ENCODE peak calls at places on chromosomes 13 and 19, in four cellular contexts. V, I, P and X are unnamed samples.

GRCh38 chr19:10912619-10913018 is 15.8 kb downstream of the YIPF2 start:
- DNase-seq in V (no peak), I (no peak), P (peak), X (no peak)

GRCh38 chr13:49488563-49488962 is 7.2 kb upstream of the PHF11 start:
- DNase-seq in V (no peak), I (no peak), P (no peak), X (no peak)

GRCh38 chr19:36207605-36208252 is 6.7 kb downstream of the ZNF565 start:
- DNase-seq in V (no peak), I (no peak), P (no peak), X (no peak)

GRCh38 chr19:38686530-38686888 is 39.1 kb downstream of the ACTN4 start:
- DNase-seq in V (peak), I (no peak), P (no peak), X (no peak)

GRCh38 chr19:18895828-18896341 is at the start of gene CERS1:
- DNase-seq in V (no peak), I (no peak), P (no peak), X (no peak)

GRCh38 chr13:32252812-32253440 is 62.2 kb downstream of the ZAR1L start:
- DNase-seq in V (no peak), I (no peak), P (no peak), X (no peak)

GRCh38 chr13:82878536-82878935 is 1003.7 kb downstream of the SLITRK1 start:
- DNase-seq in V (no peak), I (no peak), P (no peak), X (no peak)

GRCh38 chr19:30284209-30284608 is 88.0 kb upstream of the ZNF536 start:
- DNase-seq in V (no peak), I (no peak), P (no peak), X (no peak)

GRCh38 chr19:18905520-18906236 is 9.7 kb upstream of the CERS1 start:
- DNase-seq in V (no peak), I (no peak), P (peak), X (no peak)

GRCh38 chr13:43487885-43488284 is 298.9 kb downstream of the ENOX1 start:
- DNase-seq in V (no peak), I (no peak), P (no peak), X (no peak)

GRCh38 chr13:21759503-21759902 is 88.6 kb downstream of the FGF9 start:
- DNase-seq in V (no peak), I (no peak), P (no peak), X (no peak)

GRCh38 chr19:19113040-19113541 is 25.2 kb downstream of the TMEM161A start:
- DNase-seq in V (no peak), I (no peak), P (no peak), X (no peak)

GRCh38 chr19:10835754-10836477 is at the start of gene TMED1:
- DNase-seq in V (peak), I (peak), P (peak), X (peak)

GRCh38 chr19:16062789-16063188 is 13.5 kb upstream of the TPM4 start:
- DNase-seq in V (peak), I (no peak), P (no peak), X (no peak)

GRCh38 chr19:35708391-35708790 is 4.0 kb downstream of the ZBTB32 start:
- DNase-seq in V (no peak), I (no peak), P (no peak), X (no peak)

GRCh38 chr13:105991622-105992254 is 543.7 kb downstream of the EFNB2 start:
- DNase-seq in V (no peak), I (peak), P (no peak), X (peak)

GRCh38 chr19:19997656-19998268 is 41.5 kb downstream of the ZNF682 start:
- DNase-seq in V (peak), I (no peak), P (no peak), X (no peak)

GRCh38 chr19:49601482-49602038 is 10.6 kb downstream of the PRR12 start:
- DNase-seq in V (no peak), I (no peak), P (peak), X (no peak)

GRCh38 chr13:32150794-32151193 is 119.2 kb downstream of the FRY start:
- DNase-seq in V (peak), I (peak), P (peak), X (no peak)

GRCh38 chr13:110403315-110403714 is 96.2 kb downstream of the COL4A2 start:
- DNase-seq in V (no peak), I (no peak), P (no peak), X (no peak)

GRCh38 chr13:110006304-110006703 is 219.9 kb upstream of the IRS2 start:
- DNase-seq in V (no peak), I (no peak), P (no peak), X (no peak)

GRCh38 chr19:9883231-9883758 is 48.2 kb downstream of the PIN1 start:
- DNase-seq in V (no peak), I (no peak), P (peak), X (no peak)

GRCh38 chr13:75368167-75368566 is 113.8 kb downstream of the TBC1D4 start:
- DNase-seq in V (no peak), I (no peak), P (no peak), X (no peak)

GRCh38 chr13:29525757-29526156 is 69.7 kb downstream of the SLC7A1 start:
- DNase-seq in V (no peak), I (no peak), P (no peak), X (no peak)

GRCh38 chr13:22812793-22813192 is 368.0 kb upstream of the SGCG start:
- DNase-seq in V (peak), I (no peak), P (no peak), X (no peak)

GRCh38 chr13:40439928-40440327 is 226.5 kb downstream of the FOXO1 start:
- DNase-seq in V (no peak), I (no peak), P (no peak), X (no peak)

GRCh38 chr19:39167461-39168257 is 29.1 kb upstream of the NCCRP1 start:
- DNase-seq in V (peak), I (no peak), P (peak), X (no peak)

GRCh38 chr19:55909801-55910200 is 22.3 kb downstream of the NLRP13 start:
- DNase-seq in V (no peak), I (no peak), P (no peak), X (peak)

GRCh38 chr19:49855676-49856573 is 5.0 kb downstream of the PTOV1 start:
- DNase-seq in V (no peak), I (no peak), P (no peak), X (no peak)

GRCh38 chr13:40666905-40667621 is 622 bp upstream of the FOXO1 start:
- DNase-seq in V (peak), I (peak), P (peak), X (peak)

GRCh38 chr13:84243340-84243739 is 361.1 kb upstream of the SLITRK1 start:
- DNase-seq in V (no peak), I (no peak), P (no peak), X (no peak)

GRCh38 chr13:91238036-91238435 is 109.5 kb upstream of the MIR17HG start:
- DNase-seq in V (no peak), I (no peak), P (no peak), X (no peak)

GRCh38 chr13:18944501-18945068 is 237.0 kb downstream of the TUBA3C start:
- DNase-seq in V (no peak), I (no peak), P (peak), X (no peak)

GRCh38 chr13:98509271-98510155 is 67.4 kb downstream of the STK24 start:
- DNase-seq in V (peak), I (no peak), P (no peak), X (no peak)
- TF ChIP-seq EP300 in V (no peak), I (peak), P (no peak), X (no peak)

DNA sequence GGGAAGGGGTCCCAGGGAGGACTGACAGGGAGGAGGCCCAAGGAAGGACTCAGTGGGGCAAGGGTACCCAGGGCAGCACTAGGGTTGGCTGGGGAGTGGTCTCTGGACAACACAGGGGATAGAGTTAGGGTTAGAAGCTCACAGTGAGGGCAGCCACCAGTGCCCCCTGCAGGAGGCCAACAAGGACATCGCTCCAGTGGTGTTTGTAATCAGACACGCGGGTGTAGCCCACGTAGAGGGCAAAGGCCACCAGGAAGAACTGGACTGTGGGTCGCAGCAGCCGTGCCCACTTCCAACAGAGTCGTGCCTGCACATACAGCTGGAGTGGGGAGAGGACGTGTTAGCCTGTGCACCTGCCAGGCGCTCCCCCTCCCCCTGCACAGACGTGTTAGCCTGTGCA is 9.2 kb downstream of the PLPP2 start:
- DNase-seq in V (no peak), I (no peak), P (no peak), X (no peak)
- TF ChIP-seq CTCF in V (no peak), I (no peak), P (no peak), X (no peak)

GRCh38 chr19:48363500-48363809 is 285 bp downstream of the TMEM143 start:
- DNase-seq in V (no peak), I (no peak), P (no peak), X (no peak)
- TF ChIP-seq EP300 in V (no peak), I (no peak), P (no peak), X (no peak)

GRCh38 chr19:1491114-1491848 is at the start of gene REEP6:
- DNase-seq in V (no peak), I (no peak), P (peak), X (no peak)
- TF ChIP-seq CTCF in V (no peak), I (peak), P (no peak), X (no peak)

GRCh38 chr13:93758575-93758974 is 532.0 kb downstream of the GPC6 start:
- DNase-seq in V (no peak), I (no peak), P (no peak), X (no peak)

GRCh38 chr13:93765056-93765455 is 538.4 kb downstream of the GPC6 start:
- DNase-seq in V (no peak), I (no peak), P (no peak), X (no peak)

GRCh38 chr13:93765811-93766210 is 539.2 kb downstream of the GPC6 start:
- DNase-seq in V (no peak), I (no peak), P (no peak), X (no peak)

GRCh38 chr13:93766719-93767118 is 540.1 kb downstream of the GPC6 start:
- DNase-seq in V (no peak), I (no peak), P (no peak), X (no peak)

GRCh38 chr13:93762703-93763102 is 536.1 kb downstream of the GPC6 start:
- DNase-seq in V (no peak), I (no peak), P (no peak), X (no peak)
- TF ChIP-seq EP300 in V (no peak), I (no peak), P (no peak), X (no peak)

GRCh38 chr13:33490461-33491327 is 205.1 kb upstream of the STARD13 start:
- DNase-seq in V (no peak), I (no peak), P (peak), X (no peak)

GRCh38 chr13:33485247-33485646 is 199.7 kb upstream of the STARD13 start:
- DNase-seq in V (no peak), I (no peak), P (no peak), X (no peak)

GRCh38 chr13:33489563-33489962 is 204.0 kb upstream of the STARD13 start:
- DNase-seq in V (no peak), I (no peak), P (no peak), X (no peak)

GRCh38 chr13:33483471-33483870 is 197.9 kb upstream of the STARD13 start:
- DNase-seq in V (no peak), I (no peak), P (no peak), X (no peak)

GRCh38 chr13:33487575-33488243 is 202.2 kb upstream of the STARD13 start:
- DNase-seq in V (no peak), I (no peak), P (no peak), X (no peak)
- TF ChIP-seq CTCF in V (peak), I (peak), P (peak), X (peak)

DNA sequence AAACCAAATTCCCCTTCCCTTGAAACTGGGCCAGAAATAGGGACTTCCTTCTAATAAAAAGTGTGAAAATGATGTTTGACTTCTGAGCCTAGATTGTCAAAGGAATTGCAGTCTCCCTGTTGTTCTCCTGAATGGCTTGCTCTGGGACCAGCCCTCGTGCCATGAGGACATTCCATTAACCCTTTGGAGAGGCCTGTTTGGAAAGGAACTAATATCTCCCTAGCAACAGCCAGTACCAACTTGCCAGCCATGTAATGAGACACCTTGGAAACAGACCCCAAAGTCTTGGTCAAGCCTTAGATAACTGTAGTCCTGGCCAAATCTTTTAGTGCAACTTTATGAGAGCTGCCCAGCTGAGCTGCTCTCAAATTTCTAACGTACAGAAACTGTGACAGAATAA is 8.1 kb upstream of the SIAH3 start:
- DNase-seq in V (no peak), I (no peak), P (no peak), X (peak)
- TF ChIP-seq EP300 in V (no peak), I (no peak), P (no peak), X (no peak)

GRCh38 chr13:34779171-34779570 is 162.9 kb upstream of the NBEA start:
- DNase-seq in V (no peak), I (no peak), P (no peak), X (no peak)
- TF ChIP-seq CTCF in V (no peak), I (no peak), P (no peak), X (no peak)

GRCh38 chr19:8681345-8682021 is 17.1 kb downstream of the ACTL9 start:
- DNase-seq in V (no peak), I (no peak), P (no peak), X (no peak)
- TF ChIP-seq EP300 in V (no peak), I (no peak), P (no peak), X (no peak)

DNA sequence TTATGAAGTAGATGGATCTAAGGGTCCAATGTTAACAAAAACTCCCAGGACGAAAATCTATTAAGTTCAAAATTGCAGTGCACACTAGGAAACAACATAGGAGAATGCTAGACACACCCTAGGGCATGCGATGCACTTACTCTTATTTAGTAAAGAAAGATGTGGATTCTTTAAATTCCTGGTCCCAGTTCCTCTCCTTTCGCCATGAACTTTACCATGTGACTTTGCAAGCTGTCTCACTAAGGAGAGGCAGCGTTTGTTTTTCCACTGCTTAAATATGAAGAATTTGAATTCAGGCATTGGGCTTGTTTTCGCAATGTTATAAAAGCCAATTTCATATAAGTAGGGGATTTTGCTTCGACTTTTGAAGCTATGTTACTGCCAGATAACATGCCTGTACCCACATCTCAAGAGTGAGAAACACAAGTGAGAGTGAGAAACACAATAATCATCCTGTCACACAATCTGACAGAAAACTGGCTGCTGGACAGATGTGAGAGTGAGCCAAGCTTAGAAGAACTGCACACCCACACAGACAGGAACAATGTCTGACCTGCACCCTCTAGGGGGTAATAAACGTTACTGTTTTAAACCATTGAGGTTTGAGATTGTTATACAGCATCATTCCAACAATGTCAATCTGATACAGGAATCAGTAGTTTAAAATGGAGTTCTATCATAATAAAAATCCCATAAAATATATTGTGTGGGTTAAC is 1308.5 kb downstream of the SLITRK5 start:
- DNase-seq in V (no peak), I (no peak), P (no peak), X (no peak)
- TF ChIP-seq CTCF in V (no peak), I (no peak), P (no peak), X (no peak)